ENCODE peak calls at places on chromosomes 2 and 18, in six cellular contexts. V is IMR-90, I is uterus, C is prostate gland, D is NB4, K is GM12892. A is an unnamed sample.

GRCh38 chr2:165697727-165698620 is 96.1 kb downstream of the GALNT3 start:
- DNase-seq in V (no peak), I (no peak), C (no peak), D (no peak), K (no peak), A (no peak)

GRCh38 chr2:66665124-66665984 is 230.4 kb downstream of the MEIS1 start:
- DNase-seq in V (peak; percentile 65), I (no peak), C (no peak), D (no peak), K (no peak), A (no peak)

GRCh38 chr2:138846216-138846821 is 66.1 kb upstream of the NXPH2 start:
- DNase-seq in V (peak; percentile 7), I (no peak), C (no peak), D (peak; percentile 54), K (peak; percentile 5), A (no peak)

GRCh38 chr2:15675456-15676195 is 84.0 kb downstream of the DDX1 start:
- DNase-seq in V (no peak), I (no peak), C (no peak), D (no peak), K (no peak), A (peak; percentile 26)

GRCh38 chr2:14543284-14543683 is 89.2 kb upstream of the LRATD1 start:
- DNase-seq in V (peak; percentile 54), I (no peak), C (no peak), D (no peak), K (no peak), A (no peak)

GRCh38 chr2:98804736-98805135 is 73.8 kb upstream of the MGAT4A start:
- DNase-seq in V (no peak), I (no peak), C (no peak), D (peak; percentile 63), K (no peak), A (no peak)

GRCh38 chr2:69493268-69493667 is 56.0 kb upstream of the NFU1 start:
- DNase-seq in V (no peak), I (no peak), C (no peak), D (no peak), K (no peak), A (no peak)

GRCh38 chr2:100902833-100903405 is 83.0 kb downstream of the NPAS2 start:
- DNase-seq in V (peak; percentile 97), I (peak; percentile 47), C (no peak), D (peak; percentile 22), K (no peak), A (no peak)

GRCh38 chr2:174577967-174578589 is 19.5 kb downstream of the WIPF1 start:
- DNase-seq in V (peak; percentile 73), I (no peak), C (no peak), D (peak; percentile 83), K (no peak), A (no peak)

GRCh38 chr2:200050921-200051620 is 95.7 kb downstream of the MAIP1 start:
- DNase-seq in V (no peak), I (no peak), C (no peak), D (no peak), K (no peak), A (no peak)

GRCh38 chr18:33231474-33232317 is 208.8 kb downstream of the CCDC178 start:
- DNase-seq in V (peak; percentile 60), I (peak; percentile 25), C (peak; percentile 53), D (peak; percentile 66), K (no peak), A (peak; percentile 18)

GRCh38 chr2:66430906-66431619 is 3.9 kb upstream of the MEIS1 start:
- DNase-seq in V (no peak), I (peak; percentile 46), C (no peak), D (no peak), K (no peak), A (no peak)

GRCh38 chr2:11698009-11698922 is 28.3 kb upstream of the NTSR2 start:
- DNase-seq in V (peak; percentile 81), I (peak; percentile 77), C (no peak), D (no peak), K (no peak), A (peak; percentile 81)

GRCh38 chr2:238505119-238505891 is 78.6 kb downstream of the ASB1 start:
- DNase-seq in V (peak; percentile 30), I (no peak), C (no peak), D (no peak), K (no peak), A (no peak)

GRCh38 chr2:127118467-127118866 is 11.5 kb upstream of the BIN1 start:
- DNase-seq in V (no peak), I (no peak), C (no peak), D (no peak), K (no peak), A (peak; percentile 56)

GRCh38 chr2:40809156-40809555 is 357.3 kb upstream of the SLC8A1 start:
- DNase-seq in V (no peak), I (no peak), C (no peak), D (no peak), K (no peak), A (no peak)

GRCh38 chr2:135960598-135961551 is 24.6 kb downstream of the DARS1 start:
- DNase-seq in V (peak; percentile 80), I (no peak), C (peak; percentile 25), D (no peak), K (no peak), A (no peak)

GRCh38 chr2:148259674-148260073 is 238.8 kb downstream of the MBD5 start:
- DNase-seq in V (peak; percentile 40), I (no peak), C (no peak), D (peak; percentile 39), K (no peak), A (no peak)

GRCh38 chr2:204892506-204893255 is 347.4 kb downstream of the PARD3B start:
- DNase-seq in V (peak; percentile 78), I (no peak), C (no peak), D (no peak), K (no peak), A (no peak)

GRCh38 chr2:141438536-141438935 is 692.3 kb downstream of the LRP1B start:
- DNase-seq in V (no peak), I (no peak), C (no peak), D (no peak), K (no peak), A (no peak)

GRCh38 chr2:241049739-241050623 is 51.6 kb downstream of the SNED1 start:
- DNase-seq in V (no peak), I (no peak), C (peak; percentile 3), D (no peak), K (no peak), A (peak; percentile 8)

DNA sequence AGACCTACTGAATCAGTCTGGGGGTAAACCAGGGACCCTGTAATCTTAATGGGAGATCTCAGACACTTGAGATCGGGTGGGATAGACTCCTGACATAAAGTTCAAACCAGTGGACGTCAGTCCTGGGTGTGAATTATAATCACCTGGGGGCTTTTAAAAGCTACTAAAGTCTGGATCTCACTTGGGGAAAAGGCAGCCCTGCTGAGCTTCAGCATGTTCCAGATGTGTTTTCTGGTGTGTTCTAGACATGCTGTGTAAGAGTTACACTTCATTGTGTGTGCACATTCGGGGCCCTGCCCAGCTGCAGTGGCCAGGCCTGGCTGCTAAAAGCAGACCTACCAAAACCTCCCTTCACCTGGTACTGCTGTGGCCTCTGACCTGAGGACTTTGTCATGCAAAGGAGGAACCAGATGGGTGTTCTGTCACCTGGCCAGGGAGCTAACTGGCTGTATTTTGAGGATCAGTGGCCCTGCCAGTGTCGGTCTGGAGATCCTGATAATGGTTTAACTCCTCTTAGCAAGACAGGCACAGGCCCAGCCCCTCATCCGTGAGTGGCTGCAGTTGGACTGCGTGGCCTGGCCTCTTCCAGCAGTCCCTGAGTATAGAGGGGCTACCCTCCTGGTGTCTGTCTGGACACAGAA is 10.6 kb downstream of the RRM2 start:
- DNase-seq in V (no peak), I (no peak), C (no peak), D (no peak), K (no peak), A (no peak)
- TF ChIP-seq POLR2A in V (peak; percentile 8), I (no peak), C (no peak), D (no peak), K (peak; percentile 17), A (no peak)

GRCh38 chr18:23437357-23438045 is 15.6 kb upstream of the RIOK3 start:
- DNase-seq in V (peak; percentile 62), I (peak; percentile 79), C (peak; percentile 67), D (peak; percentile 76), K (peak; percentile 75), A (peak; percentile 75)
- TF ChIP-seq POLR2A in V (peak; percentile 44), I (peak; percentile 29), C (no peak), D (peak; percentile 35), K (peak; percentile 59), A (no peak)

GRCh38 chr2:25283921-25284320 is 57.8 kb downstream of the DNMT3A start:
- DNase-seq in V (no peak), I (no peak), C (no peak), D (no peak), K (no peak), A (no peak)

GRCh38 chr2:25281581-25281980 is 60.1 kb downstream of the DNMT3A start:
- DNase-seq in V (no peak), I (no peak), C (peak; percentile 36), D (no peak), K (no peak), A (no peak)

GRCh38 chr2:25285265-25286024 is 56.3 kb downstream of the DNMT3A start:
- DNase-seq in V (no peak), I (no peak), C (no peak), D (no peak), K (no peak), A (no peak)

GRCh38 chr2:25286723-25287483 is 54.8 kb downstream of the DNMT3A start:
- DNase-seq in V (no peak), I (no peak), C (no peak), D (no peak), K (no peak), A (no peak)

DNA sequence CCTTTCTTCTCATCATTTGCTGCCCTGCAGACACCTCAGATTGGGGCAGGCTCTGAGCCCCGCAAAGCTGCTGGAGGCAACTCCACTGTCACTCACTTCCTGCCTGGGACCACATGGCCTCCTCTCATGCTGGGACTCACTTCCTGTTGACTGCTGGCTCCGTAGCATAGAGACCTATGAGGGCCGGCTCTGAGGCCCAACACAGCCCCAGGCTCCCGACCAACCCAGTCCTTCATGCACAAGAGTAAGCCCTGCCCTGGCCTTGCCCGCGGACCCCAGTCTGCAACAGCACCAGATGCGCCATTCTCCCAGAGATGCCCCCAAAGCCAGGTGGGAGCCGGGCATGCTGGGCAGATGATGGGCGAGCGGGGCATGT is 55.7 kb downstream of the DNMT3A start:
- DNase-seq in V (no peak), I (no peak), C (no peak), D (peak; percentile 89), K (peak; percentile 74), A (no peak)
- TF ChIP-seq POLR2A in V (no peak), I (no peak), C (no peak), D (peak; percentile 44), K (peak; percentile 40), A (no peak)

DNA sequence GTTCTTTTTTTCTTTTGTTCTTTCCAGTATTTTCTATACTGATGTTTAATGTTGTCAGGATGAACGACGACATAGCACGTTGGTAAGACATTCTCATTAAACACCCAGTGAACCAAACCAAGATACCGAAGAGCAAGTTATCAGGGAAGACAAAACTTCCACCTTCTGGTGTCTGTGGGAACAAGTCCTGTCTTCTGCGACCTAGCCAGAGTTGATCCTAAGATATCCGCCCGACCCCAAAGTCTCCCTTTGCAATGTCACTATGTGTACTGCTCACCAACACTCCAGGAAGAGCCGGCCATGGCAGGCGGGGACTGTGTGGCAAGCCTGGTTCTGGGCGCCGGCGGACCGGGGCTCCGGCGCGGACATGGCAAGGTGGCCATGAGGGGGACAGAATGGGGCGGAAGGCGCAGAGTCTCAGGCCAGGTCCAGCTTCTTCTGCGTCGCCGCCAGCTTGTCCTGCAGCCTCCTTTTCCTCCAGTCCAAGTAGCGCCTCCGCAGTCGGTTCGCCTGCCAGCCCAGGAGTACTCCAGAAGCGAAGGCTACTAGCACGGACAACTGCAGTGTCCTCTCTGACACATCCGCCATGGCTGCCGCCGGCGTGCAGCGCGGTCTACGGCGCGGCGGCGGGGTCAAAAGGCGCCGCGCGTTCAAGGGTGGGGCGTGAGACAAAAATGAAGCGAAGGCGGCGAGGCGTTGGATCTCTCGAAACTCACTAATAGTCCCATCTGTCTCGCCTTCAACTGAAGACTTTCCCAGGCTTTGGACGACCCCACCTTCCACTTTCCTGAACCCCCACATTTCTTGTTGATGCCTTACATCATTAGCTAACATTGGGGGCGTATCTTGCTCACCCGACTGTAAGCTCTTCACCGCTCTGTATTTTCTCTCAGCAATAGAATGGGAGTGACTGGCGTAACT is at the start of gene MTLN:
- DNase-seq in V (peak; percentile 66), I (peak; percentile 37), C (peak; percentile 52), D (peak; percentile 86), K (peak; percentile 63), A (peak; percentile 91)
- TF ChIP-seq POLR2A in V (peak; percentile 54), I (peak; percentile 57), C (peak; percentile 42), D (peak; percentile 89), K (peak; percentile 92), A (no peak)

A was measured in lower leg skin.